ENCODE peak calls at places on chromosome 22, in five cellular contexts. X is GM12878, C is psoas muscle, E is fibroblast of lung, Y is heart left ventricle. U is an unnamed sample.

GRCh38 chr22:41431656-41432055 is 14.9 kb downstream of the TOB2 start:
- DNase-seq in X (no peak), C (no peak), E (no peak), Y (no peak), U (no peak)

GRCh38 chr22:47124451-47124881 is 362.0 kb downstream of the TBC1D22A start:
- DNase-seq in X (no peak), C (no peak), E (no peak), Y (no peak), U (no peak)

GRCh38 chr22:17366830-17367229 is 2.4 kb upstream of the CECR2 start:
- DNase-seq in X (no peak), C (peak; percentile 51), E (peak; percentile 50), Y (peak; percentile 40), U (no peak)

GRCh38 chr22:20090730-20091240 is 10.7 kb downstream of the DGCR8 start:
- DNase-seq in X (no peak), C (no peak), E (no peak), Y (no peak), U (no peak)

GRCh38 chr22:32796865-32797573 is 4.5 kb upstream of the TIMP3 start:
- DNase-seq in X (no peak), C (peak; percentile 70), E (peak; percentile 85), Y (peak; percentile 77), U (peak; percentile 92)

GRCh38 chr22:17921871-17922821 is 102.2 kb downstream of the MICAL3 start:
- DNase-seq in X (no peak), C (no peak), E (no peak), Y (peak; percentile 63), U (no peak)

GRCh38 chr22:26139320-26139719 is 29.9 kb upstream of the SEZ6L start:
- DNase-seq in X (no peak), C (no peak), E (no peak), Y (no peak), U (no peak)

GRCh38 chr22:17315310-17315709 is 54.0 kb upstream of the CECR2 start:
- DNase-seq in X (no peak), C (no peak), E (no peak), Y (no peak), U (no peak)

GRCh38 chr22:48140261-48140660 is 1377.8 kb downstream of the TBC1D22A start:
- DNase-seq in X (no peak), C (no peak), E (no peak), Y (no peak), U (no peak)

GRCh38 chr22:19523240-19524169 is 705 bp downstream of the CLDN5 start:
- DNase-seq in X (no peak), C (no peak), E (peak; percentile 26), Y (no peak), U (peak; percentile 32)

GRCh38 chr22:48352086-48352911 is 1475.4 kb downstream of the BRD1 start:
- DNase-seq in X (no peak), C (no peak), E (no peak), Y (no peak), U (no peak)

GRCh38 chr22:26568207-26568706 is 21.7 kb downstream of the TPST2 start:
- DNase-seq in X (no peak), C (no peak), E (peak; percentile 26), Y (no peak), U (no peak)

GRCh38 chr22:27270818-27271510 is 530.6 kb downstream of the MN1 start:
- DNase-seq in X (no peak), C (no peak), E (no peak), Y (no peak), U (no peak)

GRCh38 chr22:35835267-35835997 is 117.8 kb downstream of the APOL5 start:
- DNase-seq in X (no peak), C (no peak), E (no peak), Y (no peak), U (peak; percentile 86)

GRCh38 chr22:28955817-28956216 is 72.4 kb downstream of the ZNRF3 start:
- DNase-seq in X (peak; percentile 60), C (no peak), E (peak; percentile 22), Y (no peak), U (no peak)

GRCh38 chr22:46998346-46998745 is 235.9 kb downstream of the TBC1D22A start:
- DNase-seq in X (no peak), C (no peak), E (no peak), Y (no peak), U (no peak)

GRCh38 chr22:19287076-19287724 is 4.3 kb downstream of the CLTCL1 start:
- DNase-seq in X (no peak), C (peak; percentile 43), E (peak; percentile 24), Y (no peak), U (peak; percentile 24)

GRCh38 chr22:42388130-42388797 is 43.9 kb downstream of the NFAM1 start:
- DNase-seq in X (no peak), C (no peak), E (no peak), Y (no peak), U (no peak)

DNA sequence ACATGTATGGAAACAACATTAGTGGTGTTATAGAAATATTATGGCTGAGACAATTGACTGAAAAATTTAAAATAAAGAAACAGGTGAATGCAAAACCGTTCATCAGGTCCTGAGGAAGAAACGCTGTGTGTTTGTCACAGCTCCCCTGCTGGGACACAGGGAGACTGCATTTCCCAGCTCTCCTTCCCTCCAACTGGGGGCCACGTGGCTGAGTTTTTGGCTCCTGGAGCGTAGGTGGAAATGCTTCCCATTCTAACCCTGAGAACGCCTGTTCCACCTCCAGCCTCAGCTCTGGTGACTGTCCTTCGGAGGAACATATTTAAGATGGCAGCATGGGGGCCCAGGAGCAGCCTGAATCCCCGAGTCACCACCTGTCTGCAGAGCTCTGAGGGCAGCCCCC is 398.6 kb downstream of the BRD1 start:
- DNase-seq in X (no peak), C (no peak), E (no peak), Y (no peak), U (no peak)
- H3K4me3 ChIP-seq in X (no peak overlapping the region), C (no peak overlapping the region), E (no peak overlapping the region), Y (no peak overlapping the region), U (no peak overlapping the region)

GRCh38 chr22:45883811-45884170 is 93.2 kb downstream of the WNT7B start:
- DNase-seq in X (no peak), C (no peak), E (no peak), Y (no peak), U (no peak)

GRCh38 chr22:45884201-45885067 is 92.5 kb downstream of the WNT7B start:
- DNase-seq in X (no peak), C (no peak), E (no peak), Y (no peak), U (no peak)

GRCh38 chr22:45881524-45881875 is 95.5 kb downstream of the WNT7B start:
- DNase-seq in X (no peak), C (no peak), E (no peak), Y (no peak), U (no peak)

GRCh38 chr22:45885171-45885840 is 91.7 kb downstream of the WNT7B start:
- DNase-seq in X (no peak), C (no peak), E (no peak), Y (no peak), U (no peak)

GRCh38 chr22:45882881-45883810 is 93.8 kb downstream of the WNT7B start:
- DNase-seq in X (no peak), C (no peak), E (no peak), Y (no peak), U (no peak)
- H3K27me3 ChIP-seq in X (no peaks in the 10 kb centered on the region), C (peaks cover 79% of the 10 kb centered on the region), E (peaks cover 19% of the 10 kb centered on the region), Y (peaks cover 54% of the 10 kb centered on the region), U (peaks cover 72% of the 10 kb centered on the region)

GRCh38 chr22:44746836-44747519 is 5.4 kb upstream of the ARHGAP8 start:
- DNase-seq in X (no peak), C (no peak), E (peak; percentile 24), Y (no peak), U (no peak)
- H3K4me3 ChIP-seq in X (no peak overlapping the region), C (no peak overlapping the region), E (no peak overlapping the region), Y (no peak overlapping the region), U (no peak overlapping the region)

GRCh38 chr22:30919973-30920372 is 48.6 kb downstream of the MORC2 start:
- DNase-seq in X (no peak), C (no peak), E (no peak), Y (no peak), U (no peak)

GRCh38 chr22:30921108-30921507 is 47.5 kb downstream of the MORC2 start:
- DNase-seq in X (no peak), C (no peak), E (no peak), Y (no peak), U (peak; percentile 8)

GRCh38 chr22:30923168-30923900 is 45.2 kb downstream of the MORC2 start:
- DNase-seq in X (no peak), C (no peak), E (no peak), Y (no peak), U (no peak)

GRCh38 chr22:30920407-30920806 is 48.2 kb downstream of the MORC2 start:
- DNase-seq in X (peak; percentile 27), C (peak; percentile 83), E (peak; percentile 65), Y (peak; percentile 75), U (peak; percentile 92)

DNA sequence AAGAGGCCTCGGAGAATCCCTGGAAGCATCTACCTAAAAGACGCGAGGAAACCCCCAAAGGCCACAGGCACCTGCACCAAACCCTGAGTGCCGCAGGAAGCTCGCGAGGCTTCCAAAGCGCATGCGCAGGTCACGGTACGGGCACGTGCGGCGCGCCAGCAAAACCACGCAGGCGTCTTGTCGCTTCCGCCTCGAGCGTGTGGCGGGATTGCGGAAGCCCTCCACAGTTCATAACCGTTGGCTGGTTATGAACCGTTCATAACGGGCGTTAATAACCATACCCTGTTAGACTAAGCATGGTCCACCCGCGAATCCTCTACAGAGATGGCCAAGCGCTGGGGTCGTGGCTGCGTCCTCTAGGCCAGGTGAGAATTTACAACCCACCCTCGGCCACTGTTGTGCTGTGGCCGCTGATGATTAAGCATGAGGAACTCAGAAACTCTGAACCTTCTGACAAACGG is 46.4 kb downstream of the MORC2 start:
- DNase-seq in X (peak; percentile 60), C (peak; percentile 71), E (peak; percentile 69), Y (peak; percentile 57), U (peak; percentile 57)
- H3K27me3 ChIP-seq in X (no peaks in the 10 kb centered on the region), C (no peaks in the 10 kb centered on the region), E (no peaks in the 10 kb centered on the region), Y (no peaks in the 10 kb centered on the region), U (no peaks in the 10 kb centered on the region)

DNA sequence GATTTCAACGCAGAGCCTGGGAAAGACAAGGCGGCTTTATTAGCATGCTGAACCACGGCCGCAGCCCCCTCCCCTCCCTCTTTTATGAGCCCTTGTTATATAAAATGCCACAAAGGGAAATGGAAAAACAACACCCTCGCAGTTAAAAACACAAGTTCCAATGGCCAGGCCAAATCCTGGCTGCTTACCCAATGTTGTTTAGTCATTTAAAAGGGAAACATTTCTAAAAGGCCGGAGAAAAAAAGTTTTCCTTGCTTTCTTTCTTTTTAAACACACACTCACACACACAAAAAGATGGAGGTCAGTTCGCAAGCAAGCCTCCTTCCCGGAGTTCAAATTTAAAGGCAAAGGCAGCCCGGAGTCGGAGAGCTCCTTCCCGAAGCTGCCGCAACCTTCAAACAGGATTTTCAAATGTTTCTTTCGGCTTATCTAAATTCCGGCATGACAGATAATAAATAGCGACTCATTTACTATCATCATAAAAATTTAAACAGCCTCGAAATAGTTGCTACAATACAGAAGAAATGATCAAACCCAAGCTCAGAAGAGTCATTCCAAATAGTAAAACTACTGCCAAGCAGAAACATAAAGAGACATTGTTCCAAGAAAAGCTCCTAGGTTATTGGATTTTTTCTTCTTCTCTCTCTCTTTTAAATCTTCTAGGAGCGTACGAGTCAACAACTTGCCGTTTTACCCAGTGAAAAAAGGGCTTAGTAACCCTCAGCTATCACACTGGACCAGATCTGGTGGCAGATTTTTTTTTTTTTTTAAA is 3.5 kb downstream of the PHF21B start:
- DNase-seq in X (no peak), C (no peak), E (no peak), Y (no peak), U (no peak)
- H3K4me3 ChIP-seq in X (no peak overlapping the region), C (peak overlapping the region; percentile 59), E (no peak overlapping the region), Y (peak overlapping the region; percentile 72), U (peak overlapping the region; percentile 8)

DNA sequence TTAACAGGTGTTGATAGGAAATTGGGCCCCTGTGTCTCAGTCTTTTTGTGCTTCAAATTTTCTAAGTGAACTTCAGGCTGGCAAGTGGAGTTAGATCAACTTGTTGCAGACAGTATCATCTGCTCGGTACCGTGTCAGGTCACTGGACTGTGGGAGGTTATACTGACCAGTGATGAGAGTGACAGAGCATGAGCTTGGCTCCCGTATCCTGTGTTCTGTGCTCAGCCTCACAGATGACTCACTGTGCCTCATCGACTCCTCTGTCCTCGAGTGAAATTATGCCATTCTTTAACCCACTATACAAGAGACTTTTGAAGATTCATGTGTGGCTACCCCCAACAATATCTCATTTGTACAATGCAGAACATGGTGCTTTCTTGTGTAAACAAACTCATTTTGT is 7.9 kb downstream of the GRAP2 start:
- DNase-seq in X (no peak), C (no peak), E (no peak), Y (no peak), U (no peak)
- H3K27me3 ChIP-seq in X (no peaks in the 10 kb centered on the region), C (peaks cover 26% of the 10 kb centered on the region), E (no peaks in the 10 kb centered on the region), Y (peaks cover 49% of the 10 kb centered on the region), U (peaks cover 35% of the 10 kb centered on the region)